ENCODE peak calls at places on chromosome 11, in eight cellular contexts. I, V, W, S, Q, E, U and P are unnamed samples.

GRCh38 chr11:87432006-87432405 is 394.3 kb downstream of the TMEM135 start:
- DNase-seq in I (peak; percentile 8), V (no peak), W (peak; percentile 74), S (peak; percentile 86), Q (no peak), E (no peak), U (no peak), P (no peak)

GRCh38 chr11:22432331-22433065 is 94.3 kb downstream of the SLC17A6 start:
- DNase-seq in I (no peak), V (peak; percentile 40), W (peak; percentile 78), S (no peak), Q (peak; percentile 26), E (peak; percentile 65), U (no peak), P (peak; percentile 78)

GRCh38 chr11:134711563-134711962 is 299.5 kb upstream of the B3GAT1 start:
- DNase-seq in I (no peak), V (no peak), W (no peak), S (no peak), Q (no peak), E (no peak), U (no peak), P (no peak)

GRCh38 chr11:71355266-71355665 is 92.9 kb downstream of the DHCR7 start:
- DNase-seq in I (no peak), V (no peak), W (no peak), S (no peak), Q (no peak), E (no peak), U (no peak), P (no peak)

GRCh38 chr11:12048936-12049790 is 40.7 kb upstream of the DKK3 start:
- DNase-seq in I (no peak), V (no peak), W (no peak), S (no peak), Q (no peak), E (no peak), U (no peak), P (no peak)

GRCh38 chr11:130715085-130715932 is 201.0 kb downstream of the SNX19 start:
- DNase-seq in I (no peak), V (no peak), W (no peak), S (no peak), Q (no peak), E (no peak), U (no peak), P (no peak)

GRCh38 chr11:72685560-72686480 is 11.6 kb upstream of the PDE2A start:
- DNase-seq in I (peak; percentile 57), V (no peak), W (no peak), S (no peak), Q (no peak), E (no peak), U (peak; percentile 13), P (no peak)

GRCh38 chr11:75325713-75326438 is 25.6 kb downstream of the ARRB1 start:
- DNase-seq in I (peak; percentile 68), V (no peak), W (peak; percentile 84), S (no peak), Q (no peak), E (peak; percentile 78), U (no peak), P (no peak)

GRCh38 chr11:105211806-105212531 is 72.4 kb upstream of the CARD18 start:
- DNase-seq in I (peak; percentile 9), V (no peak), W (no peak), S (no peak), Q (no peak), E (no peak), U (no peak), P (no peak)

GRCh38 chr11:119108151-119108856 is 1.2 kb downstream of the C2CD2L start:
- DNase-seq in I (no peak), V (no peak), W (peak; percentile 76), S (no peak), Q (no peak), E (no peak), U (no peak), P (peak; percentile 82)

GRCh38 chr11:10592331-10592730 is 23.9 kb upstream of the LYVE1 start:
- DNase-seq in I (peak; percentile 83), V (no peak), W (peak; percentile 91), S (peak; percentile 80), Q (no peak), E (no peak), U (no peak), P (no peak)

GRCh38 chr11:120994460-120994859 is 29.4 kb upstream of the TBCEL start:
- DNase-seq in I (no peak), V (no peak), W (no peak), S (no peak), Q (no peak), E (no peak), U (no peak), P (no peak)

GRCh38 chr11:126345283-126345682 is 10.2 kb upstream of the ST3GAL4 start:
- DNase-seq in I (no peak), V (no peak), W (no peak), S (no peak), Q (no peak), E (no peak), U (no peak), P (peak; percentile 18)

GRCh38 chr11:122703541-122704272 is 48.2 kb downstream of the UBASH3B start:
- DNase-seq in I (no peak), V (no peak), W (peak; percentile 97), S (no peak), Q (no peak), E (no peak), U (no peak), P (no peak)

GRCh38 chr11:66133216-66133775 is 63.2 kb downstream of the PACS1 start:
- DNase-seq in I (no peak), V (no peak), W (no peak), S (no peak), Q (no peak), E (no peak), U (no peak), P (no peak)

GRCh38 chr11:76916712-76917111 is 56.0 kb downstream of the ACER3 start:
- DNase-seq in I (no peak), V (no peak), W (no peak), S (no peak), Q (no peak), E (no peak), U (no peak), P (no peak)

GRCh38 chr11:120710354-120711187 is 199.0 kb downstream of the GRIK4 start:
- DNase-seq in I (peak; percentile 62), V (peak; percentile 79), W (peak; percentile 89), S (peak; percentile 58), Q (no peak), E (peak; percentile 38), U (no peak), P (no peak)

GRCh38 chr11:87301785-87302540 is 264.2 kb downstream of the TMEM135 start:
- DNase-seq in I (no peak), V (no peak), W (no peak), S (no peak), Q (no peak), E (no peak), U (no peak), P (no peak)

GRCh38 chr11:69867076-69868002 is 48.1 kb upstream of the FGF3 start:
- DNase-seq in I (no peak), V (no peak), W (peak; percentile 96), S (no peak), Q (no peak), E (no peak), U (no peak), P (no peak)

GRCh38 chr11:126205359-126205758 is 6.1 kb downstream of the RPUSD4 start:
- DNase-seq in I (no peak), V (no peak), W (no peak), S (no peak), Q (no peak), E (no peak), U (no peak), P (no peak)

GRCh38 chr11:130214861-130215530 is 55.4 kb downstream of the ST14 start:
- DNase-seq in I (no peak), V (no peak), W (no peak), S (no peak), Q (no peak), E (no peak), U (no peak), P (no peak)